ENCODE peak calls at places on chromosomes 5 and 9, in four cellular contexts. P, O, K and R are unnamed samples.

GRCh38 chr9:115202960-115203751 is 85.2 kb upstream of the TNC start:
- DNase-seq in P (no peak), K (no peak), O (peak), R (no peak)

GRCh38 chr5:30034870-30035269 is 1158.6 kb upstream of the CDH6 start:
- DNase-seq in P (no peak), K (no peak), O (no peak), R (no peak)

GRCh38 chr5:9348296-9348996 is 197.4 kb downstream of the SEMA5A start:
- DNase-seq in P (peak), O (peak), K (no peak), R (peak)

GRCh38 chr5:76601470-76601869 is 21.7 kb downstream of the F2RL2 start:
- DNase-seq in P (peak), O (peak), K (no peak), R (peak)

GRCh38 chr5:14444161-14444560 is 137.4 kb upstream of the OTULINL start:
- DNase-seq in P (no peak), K (no peak), O (no peak), R (no peak)

GRCh38 chr9:135575995-135576631 is 14.6 kb downstream of the PAEP start:
- DNase-seq in P (no peak), K (no peak), O (no peak), R (no peak)

GRCh38 chr5:143594913-143595818 is 191.7 kb upstream of the NR3C1 start:
- DNase-seq in P (peak), K (no peak), O (peak), R (peak)

GRCh38 chr9:4020038-4020746 is 279.7 kb downstream of the GLIS3 start:
- DNase-seq in O (peak), P (no peak), K (no peak), R (no peak)

GRCh38 chr9:114372971-114373591 is 14.7 kb downstream of the AKNA start:
- DNase-seq in K (peak), P (no peak), O (no peak), R (no peak)

GRCh38 chr9:97938081-97938644 is at the start of gene HEMGN:
- DNase-seq in P (no peak), O (no peak), K (no peak), R (no peak)

GRCh38 chr5:51201708-51202107 is 181.5 kb upstream of the ISL1 start:
- DNase-seq in O (no peak), K (no peak), P (no peak), R (no peak)

GRCh38 chr5:16411741-16412455 is 53.7 kb downstream of the ZNF622 start:
- DNase-seq in K (no peak), O (peak), P (no peak), R (no peak)

GRCh38 chr9:110926828-110927227 is 111.4 kb downstream of the LPAR1 start:
- DNase-seq in K (no peak), O (no peak), P (no peak), R (no peak)

GRCh38 chr5:157108961-157109360 is at the start of gene HAVCR2:
- DNase-seq in K (no peak), P (no peak), O (no peak), R (no peak)

GRCh38 chr5:2751592-2752021 is at the start of gene IRX2:
- DNase-seq in O (peak), K (peak), P (peak), R (peak)

GRCh38 chr9:90038778-90039177 is 434.0 kb downstream of the GADD45G start:
- DNase-seq in K (no peak), O (no peak), P (no peak), R (no peak)

GRCh38 chr9:19208653-19209052 is 21.8 kb upstream of the DENND4C start:
- DNase-seq in P (peak), O (no peak), K (no peak), R (no peak)

GRCh38 chr5:125179617-125180016 is 433.2 kb upstream of the ZNF608 start:
- DNase-seq in P (no peak), O (no peak), K (no peak), R (no peak)

GRCh38 chr9:31916591-31917223 is 467.7 kb upstream of the ACO1 start:
- DNase-seq in K (no peak), P (peak), O (no peak), R (peak)

GRCh38 chr9:73039253-73039915 is 86.5 kb upstream of the ALDH1A1 start:
- DNase-seq in P (no peak), O (peak), K (no peak), R (peak)

GRCh38 chr9:104842698-104843097 is 78.8 kb downstream of the NIPSNAP3B start:
- DNase-seq in P (no peak), K (no peak), O (no peak), R (no peak)

GRCh38 chr9:136787690-136788400 is 3.3 kb upstream of the TMEM141 start:
- DNase-seq in O (peak), P (peak), K (peak), R (peak)

GRCh38 chr9:8254527-8254926 is 454.9 kb upstream of the DMAC1 start:
- DNase-seq in K (no peak), P (no peak), O (peak), R (peak)

GRCh38 chr5:143355710-143356109 is 47.8 kb downstream of the NR3C1 start:
- DNase-seq in O (peak), P (peak), K (peak), R (peak)

GRCh38 chr9:127177682-127178265 is 55.3 kb upstream of the ANGPTL2 start:
- DNase-seq in P (no peak), K (peak), O (no peak), R (no peak)

GRCh38 chr9:133825555-133826198 is 87.5 kb upstream of the SARDH start:
- DNase-seq in P (no peak), K (no peak), O (peak), R (no peak)

GRCh38 chr9:20028192-20028848 is 239.5 kb upstream of the SLC24A2 start:
- DNase-seq in P (no peak), O (no peak), K (no peak), R (no peak)

GRCh38 chr5:58392491-58392890 is 67.4 kb downstream of the PLK2 start:
- DNase-seq in P (no peak), O (no peak), K (no peak), R (no peak)

GRCh38 chr5:40911278-40911677 is 2.0 kb downstream of the C7 start:
- DNase-seq in O (no peak), K (peak), P (no peak), R (no peak)

GRCh38 chr9:27408523-27408922 is 111.6 kb upstream of the EQTN start:
- DNase-seq in O (no peak), K (no peak), P (no peak), R (no peak)

GRCh38 chr9:93035106-93035660 is 23.3 kb upstream of the SUSD3 start:
- DNase-seq in O (no peak), P (no peak), K (no peak), R (no peak)

GRCh38 chr5:56037531-56038010 is 42.8 kb upstream of the IL6ST start:
- DNase-seq in K (no peak), P (no peak), O (no peak), R (no peak)

GRCh38 chr5:128146671-128147070 is 63.1 kb downstream of the SLC12A2 start:
- DNase-seq in K (no peak), O (no peak), P (no peak), R (no peak)

GRCh38 chr5:173314166-173314952 is 13.9 kb downstream of the STC2 start:
- DNase-seq in P (no peak), O (no peak), K (no peak), R (peak)

GRCh38 chr9:75156838-75157237 is 68.5 kb downstream of the OSTF1 start:
- DNase-seq in K (no peak), P (no peak), O (no peak), R (no peak)

GRCh38 chr9:114221706-114222465 is 66.5 kb downstream of the COL27A1 start:
- DNase-seq in P (no peak), O (no peak), K (no peak), R (no peak)

GRCh38 chr5:113020461-113021273 is 44.1 kb downstream of the DCP2 start:
- DNase-seq in K (no peak), O (peak), P (peak), R (peak)

GRCh38 chr9:37547328-37547878 is 28.8 kb downstream of the FBXO10 start:
- DNase-seq in P (no peak), K (no peak), O (no peak), R (no peak)

DNA sequence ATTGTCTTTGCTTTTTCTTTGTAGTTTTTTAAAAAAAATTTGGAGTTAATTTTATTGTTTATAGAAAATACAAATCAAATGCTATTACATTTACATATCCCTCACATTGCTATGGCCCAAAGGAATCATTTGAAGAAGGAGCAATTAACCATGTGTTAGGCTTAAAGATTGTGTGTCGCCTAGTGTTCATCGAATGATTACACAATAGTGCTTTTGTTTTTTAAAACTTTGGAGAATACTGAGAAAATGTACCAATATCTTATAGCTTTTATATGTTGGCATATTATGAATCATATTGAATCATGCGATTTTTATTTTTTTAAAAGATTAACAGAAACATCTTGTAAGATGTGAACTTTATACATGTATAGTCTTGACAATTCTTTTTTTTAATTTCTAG is 21.7 kb downstream of the SLC30A5 start:
- DNase-seq in P (no peak), K (no peak), O (no peak), R (no peak)
- TF ChIP-seq CTCF in P (no peak), K (no peak), O (no peak), R (no peak)

DNA sequence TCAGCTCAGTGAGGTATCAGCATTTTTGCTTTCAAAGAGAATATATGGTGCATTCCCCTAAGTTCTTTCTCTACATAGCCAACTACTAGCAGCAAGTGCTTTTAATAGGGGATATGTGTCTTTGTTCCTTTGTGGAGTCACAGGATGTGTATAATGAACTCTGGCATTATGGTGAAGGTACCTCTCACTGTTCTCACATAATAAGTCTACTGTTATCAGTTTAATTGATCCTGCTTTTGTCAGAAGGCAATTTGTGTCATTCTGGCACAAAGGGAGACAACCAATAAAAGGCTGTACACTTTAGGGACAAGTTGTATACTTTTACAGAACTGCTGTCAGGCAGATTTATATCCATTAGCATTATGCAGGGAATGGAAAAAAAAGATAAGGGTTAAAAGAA is 531.4 kb upstream of the RIOK2 start:
- DNase-seq in K (no peak), P (no peak), O (no peak), R (no peak)
- TF ChIP-seq CTCF in K (no peak), P (no peak), O (no peak), R (no peak)

GRCh38 chr5:1550287-1551076 is 26.7 kb upstream of the LPCAT1 start:
- DNase-seq in O (no peak), P (no peak), K (peak), R (no peak)
- TF ChIP-seq CTCF in O (no peak), P (no peak), K (no peak), R (no peak)

GRCh38 chr9:84317563-84317962 is 23.0 kb downstream of the SLC28A3 start:
- DNase-seq in K (no peak), P (no peak), O (no peak), R (no peak)
- TF ChIP-seq CTCF in K (no peak), P (no peak), O (peak), R (no peak)

GRCh38 chr9:2210201-2210600 is 195.1 kb downstream of the SMARCA2 start:
- DNase-seq in P (no peak), K (no peak), O (peak), R (no peak)

GRCh38 chr9:2209400-2209799 is 194.3 kb downstream of the SMARCA2 start:
- DNase-seq in K (no peak), O (no peak), P (no peak), R (no peak)

GRCh38 chr9:2213830-2214468 is 198.8 kb downstream of the SMARCA2 start:
- DNase-seq in O (no peak), K (no peak), P (no peak), R (no peak)

GRCh38 chr9:2208465-2208864 is 193.3 kb downstream of the SMARCA2 start:
- DNase-seq in O (no peak), P (no peak), K (no peak), R (no peak)

DNA sequence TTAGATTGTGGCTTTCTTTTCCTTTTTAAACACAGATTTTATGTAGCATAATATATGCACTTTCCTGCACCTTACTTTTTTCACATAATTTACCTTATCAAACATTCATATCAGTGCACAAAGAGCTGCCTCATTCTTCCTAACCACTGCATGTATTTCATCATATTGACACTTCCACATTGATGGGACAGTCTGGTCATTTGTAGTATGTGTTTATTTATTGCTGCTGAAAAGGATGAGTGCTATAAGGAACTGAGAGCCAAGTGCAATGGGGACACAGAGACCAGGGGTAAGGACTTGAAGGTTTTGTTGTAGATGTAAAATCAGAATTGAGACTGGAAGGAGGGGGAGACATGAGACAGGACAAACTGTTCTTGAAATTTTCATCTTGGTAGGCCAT is 193.8 kb downstream of the SMARCA2 start:
- DNase-seq in K (no peak), O (no peak), P (no peak), R (no peak)
- TF ChIP-seq CTCF in K (no peak), O (no peak), P (no peak), R (no peak)

GRCh38 chr5:115379622-115380344 is 83.3 kb upstream of the CCDC112 start:
- DNase-seq in K (no peak), O (no peak), P (peak), R (peak)

GRCh38 chr5:115378754-115379153 is 82.3 kb upstream of the CCDC112 start:
- DNase-seq in K (no peak), P (no peak), O (no peak), R (no peak)

GRCh38 chr5:115374057-115374775 is 77.8 kb upstream of the CCDC112 start:
- DNase-seq in P (no peak), K (no peak), O (no peak), R (peak)

GRCh38 chr5:115375922-115376321 is 79.5 kb upstream of the CCDC112 start:
- DNase-seq in P (no peak), O (peak), K (peak), R (no peak)

GRCh38 chr5:115377468-115378217 is 81.2 kb upstream of the CCDC112 start:
- DNase-seq in P (peak), O (peak), K (no peak), R (peak)
- TF ChIP-seq CTCF in P (no peak), O (peak), K (peak), R (peak)

GRCh38 chr5:150513375-150514309 is 5.7 kb downstream of the NDST1 start:
- DNase-seq in O (peak), K (no peak), P (no peak), R (no peak)
- TF ChIP-seq CTCF in O (peak), K (no peak), P (no peak), R (peak)

GRCh38 chr9:69207503-69207902 is 33.4 kb downstream of the TJP2 start:
- DNase-seq in K (no peak), O (no peak), P (no peak), R (no peak)
- TF ChIP-seq CTCF in K (no peak), O (no peak), P (no peak), R (no peak)